ENCODE peak calls at places on chromosomes 7 and 10, in eight cellular contexts. R is MM.1S, V is gastrocnemius medialis, Z is brain microvascular endothelial cell, J is stomach, I is HCT116, H is colonic mucosa, F is cardiac fibroblast. O is an unnamed sample.

GRCh38 chr7:148669907-148670306 is 28.8 kb upstream of the CUL1 start:
- DNase-seq in R (no peak), H (no peak), J (no peak), Z (no peak), I (no peak), F (no peak), V (no peak), O (no peak)

GRCh38 chr7:120926943-120927346 is 23.6 kb upstream of the ING3 start:
- DNase-seq in V (no peak), F (no peak), H (no peak), Z (no peak), R (no peak), J (no peak), I (no peak), O (no peak)

GRCh38 chr10:125008689-125009579 is 67.0 kb downstream of the ZRANB1 start:
- DNase-seq in V (peak; percentile 49), I (no peak), H (peak; percentile 84), J (peak; percentile 58), F (no peak), Z (no peak), R (no peak), O (no peak)

GRCh38 chr7:18496336-18496700 is 769 bp downstream of the HDAC9 start:
- DNase-seq in I (no peak), Z (no peak), F (no peak), R (no peak), J (no peak), H (no peak), V (no peak), O (no peak)

GRCh38 chr7:73727963-73728362 is 8.5 kb upstream of the STX1A start:
- DNase-seq in J (no peak), I (no peak), Z (no peak), H (no peak), F (no peak), R (no peak), V (no peak), O (no peak)

GRCh38 chr10:101938316-101939272 is 95.0 kb upstream of the KCNIP2 start:
- DNase-seq in J (no peak), R (no peak), H (no peak), I (peak; percentile 76), F (peak; percentile 89), V (no peak), Z (peak; percentile 89), O (peak; percentile 96)

GRCh38 chr7:30736291-30736690 is 15.6 kb upstream of the INMT start:
- DNase-seq in R (no peak), V (no peak), H (no peak), Z (no peak), F (no peak), I (no peak), J (no peak), O (no peak)

GRCh38 chr10:28307267-28307666 is 4.4 kb upstream of the MPP7 start:
- DNase-seq in Z (no peak), H (no peak), V (no peak), R (no peak), F (no peak), I (no peak), J (no peak), O (no peak)

DNA sequence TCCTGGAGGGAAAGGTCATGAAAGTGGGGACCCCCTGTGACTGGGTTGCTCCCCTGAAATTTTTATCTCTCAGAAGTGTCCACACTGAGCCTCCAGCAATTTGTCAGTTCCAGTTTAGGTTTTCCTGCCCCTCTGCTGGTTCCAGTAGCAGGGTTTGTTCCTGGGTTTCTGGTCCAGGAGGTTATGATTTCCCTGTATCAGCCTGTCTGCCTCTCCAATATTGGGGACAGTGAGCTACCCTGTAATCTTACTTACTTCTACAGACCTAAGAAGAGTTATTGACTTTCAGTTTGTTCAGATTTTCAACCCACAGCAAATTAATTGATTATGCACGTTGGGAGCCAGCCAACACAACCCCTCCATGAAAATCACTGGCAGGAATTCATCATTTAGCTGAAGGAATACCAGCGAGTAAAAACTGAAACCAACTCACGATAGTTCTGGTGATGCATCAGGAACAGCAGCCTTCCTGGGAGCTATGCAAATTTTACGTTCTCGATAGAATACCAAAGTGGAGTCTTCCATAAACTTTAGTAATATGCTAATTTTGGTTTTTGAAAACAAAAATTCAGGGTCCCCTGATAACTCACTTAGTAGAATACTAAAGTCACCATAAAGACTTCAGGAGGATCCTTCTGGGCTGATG is 31.3 kb upstream of the IL15RA start:
- DNase-seq in V (no peak), Z (no peak), H (peak; percentile 7), R (no peak), F (peak; percentile 37), J (no peak), I (no peak), O (peak; percentile 17)
- H3K4me3 ChIP-seq in V (peak overlapping the region; percentile 13), Z (no peak overlapping the region), H (no peak overlapping the region), R (no peak overlapping the region), F (peak overlapping the region; percentile 38), J (no peak overlapping the region), I (no peak overlapping the region), O (no peak overlapping the region)

GRCh38 chr10:71727429-71728217 is 8.0 kb upstream of the C10orf105 start:
- DNase-seq in J (peak; percentile 70), F (peak; percentile 47), V (peak; percentile 70), Z (no peak), R (peak; percentile 84), I (no peak), H (peak; percentile 92), O (no peak)

GRCh38 chr10:71724539-71724938 is 5.0 kb upstream of the C10orf105 start:
- DNase-seq in I (no peak), J (no peak), H (no peak), F (no peak), R (no peak), Z (no peak), V (no peak), O (no peak)

GRCh38 chr10:71726673-71727428 is 7.3 kb upstream of the C10orf105 start:
- DNase-seq in F (no peak), V (no peak), I (no peak), J (no peak), Z (no peak), H (peak; percentile 46), R (peak; percentile 81), O (no peak)

GRCh38 chr10:71725249-71725648 is 5.7 kb upstream of the C10orf105 start:
- DNase-seq in R (no peak), F (no peak), J (no peak), I (no peak), Z (no peak), V (no peak), H (no peak), O (no peak)

DNA sequence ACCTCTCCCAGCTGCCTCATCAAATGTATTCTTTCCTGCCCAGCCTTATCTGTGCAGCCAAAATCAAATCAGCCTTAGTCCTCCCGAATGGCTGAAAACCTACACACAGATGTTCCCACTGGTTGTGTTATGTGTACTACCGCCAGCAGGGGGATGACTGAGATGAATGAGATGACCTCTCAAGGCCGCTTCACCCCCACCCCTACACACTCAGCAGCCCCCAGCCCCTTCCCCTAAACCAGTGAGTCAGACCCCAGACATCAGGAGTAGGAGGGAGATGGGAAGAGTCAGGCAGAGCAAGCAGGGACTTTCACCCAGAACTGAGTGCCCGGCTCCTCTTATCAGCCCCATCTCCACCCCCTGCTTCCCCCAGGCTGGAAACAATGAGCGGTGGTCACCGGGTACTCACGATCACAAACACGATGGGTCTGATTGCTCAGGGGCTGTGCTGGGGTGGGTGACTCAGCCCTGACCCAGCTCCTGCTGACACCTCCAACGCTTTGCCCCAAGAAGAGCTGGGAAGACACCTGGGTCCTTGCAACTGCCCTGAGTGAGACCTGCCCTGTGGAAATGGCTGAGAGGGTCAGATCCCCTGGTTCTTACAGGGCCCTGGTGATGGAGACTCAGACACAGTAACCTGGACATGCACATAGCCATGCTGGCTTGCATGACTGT is 6.6 kb upstream of the C10orf105 start:
- DNase-seq in I (no peak), V (no peak), H (peak; percentile 62), R (peak; percentile 36), Z (peak; percentile 38), J (no peak), F (peak; percentile 44), O (peak; percentile 56)
- TF ChIP-seq CTCF in I (peak; percentile 60), V (peak; percentile 32), H (no peak), R (peak; percentile 45), Z (peak; percentile 68), J (no peak), F (peak; percentile 50), O (peak; percentile 33)

GRCh38 chr10:11527068-11527467 is 84.4 kb downstream of the USP6NL start:
- DNase-seq in F (no peak), V (no peak), H (no peak), J (no peak), I (no peak), R (no peak), Z (no peak), O (no peak)

GRCh38 chr10:11528286-11528685 is 83.2 kb downstream of the USP6NL start:
- DNase-seq in I (no peak), R (no peak), H (no peak), V (no peak), J (no peak), F (no peak), Z (no peak), O (no peak)

GRCh38 chr10:11525503-11525902 is 85.9 kb downstream of the USP6NL start:
- DNase-seq in F (peak; percentile 89), R (no peak), V (peak; percentile 45), H (peak; percentile 37), I (no peak), Z (no peak), J (no peak), O (no peak)

GRCh38 chr10:11529276-11529675 is 82.2 kb downstream of the USP6NL start:
- DNase-seq in V (no peak), F (no peak), I (no peak), R (no peak), H (no peak), J (no peak), Z (no peak), O (no peak)

DNA sequence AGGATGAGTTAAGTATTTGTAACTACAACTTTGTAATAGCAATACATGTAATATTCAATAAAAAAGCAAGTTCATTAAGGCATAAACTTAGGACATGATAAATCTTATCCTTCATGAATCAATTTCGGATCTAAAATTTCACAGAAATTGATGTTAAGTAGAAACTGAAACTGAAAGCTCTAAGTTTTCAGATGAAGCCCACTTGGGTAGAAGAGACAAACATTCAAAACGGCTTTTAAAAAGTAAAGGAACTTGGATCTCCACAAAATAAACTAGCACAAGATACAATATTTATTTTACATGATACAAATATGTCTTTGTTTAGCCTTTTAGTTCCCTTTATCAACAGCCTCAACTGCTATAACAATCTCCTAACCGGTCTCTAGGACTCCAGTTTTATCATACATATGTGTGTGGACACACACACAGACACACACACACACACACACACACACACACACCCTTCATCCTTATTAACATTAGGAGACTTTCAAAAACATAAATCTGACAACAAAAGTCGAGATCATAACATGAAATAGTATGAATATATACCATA is 83.7 kb downstream of the USP6NL start:
- DNase-seq in Z (no peak), F (peak; percentile 24), V (no peak), R (peak; percentile 49), H (no peak), J (no peak), I (no peak), O (no peak)
- H3K4me3 ChIP-seq in Z (no peak overlapping the region), F (peak overlapping the region; percentile 1), V (no peak overlapping the region), R (peak overlapping the region; percentile 4), H (no peak overlapping the region), J (peak overlapping the region; percentile 9), I (no peak overlapping the region), O (no peak overlapping the region)

DNA sequence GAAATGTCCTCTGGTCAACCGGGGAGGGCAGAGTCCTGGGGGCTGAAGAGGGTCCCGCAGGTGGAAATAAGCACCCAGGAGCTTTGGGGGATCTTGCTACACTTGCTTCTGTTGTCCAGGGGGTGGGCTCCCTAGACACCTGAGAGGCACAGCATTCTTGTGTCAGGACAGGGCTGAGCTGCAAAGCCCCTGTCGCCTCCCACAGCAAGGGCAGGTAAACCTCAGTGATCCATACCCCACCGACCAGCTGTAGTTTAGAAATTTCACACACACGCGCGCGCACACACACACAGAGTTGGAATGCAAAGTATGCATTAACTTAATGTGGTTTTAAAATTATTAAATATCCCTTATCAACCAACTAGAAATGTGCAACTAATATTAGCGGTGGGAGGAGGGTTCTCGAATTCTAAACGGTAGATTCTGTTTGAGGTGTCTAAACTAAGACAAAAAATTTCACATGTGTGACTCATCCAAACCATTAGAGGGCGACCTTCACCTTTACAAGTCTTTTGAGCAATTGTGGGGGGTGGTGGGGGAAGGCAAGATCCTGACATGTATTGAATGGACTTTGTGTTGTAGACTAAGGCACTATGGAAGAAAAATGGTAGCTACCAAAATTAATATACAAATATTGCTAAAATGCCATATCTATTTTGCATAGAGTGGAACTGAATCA is 34.3 kb upstream of the PTF1A start:
- DNase-seq in R (peak; percentile 70), I (peak; percentile 41), V (no peak), F (peak; percentile 52), J (no peak), H (no peak), Z (peak; percentile 25), O (peak; percentile 33)
- TF ChIP-seq CTCF in R (no peak), I (peak; percentile 9), V (no peak), F (peak; percentile 29), J (no peak), H (no peak), Z (peak; percentile 20), O (no peak)